ENCODE peak calls at places on chromosome 14, in six cellular contexts. One of them, this sample, is unnamed.

GRCh38 chr14:68967459-68967940 is 11.6 kb downstream of the ACTN1 start:
- DNase-seq in GM04504: no peak
- DNase-seq in astrocyte of the cerebellum: no peak
- DNase-seq in lower lobe of right lung: no peak
- DNase-seq in DMS53: no peak
- DNase-seq in stimulated activated CD4-positive, alpha-beta T cell treated with anti-CD3 and anti-CD28 coated beads, Interleukin-1b, Interleukin-23, amount 100 ng/mL, for 24 hours: no peak
- DNase-seq in this sample: no peak

GRCh38 chr14:42079911-42080310 is 473.2 kb downstream of the LRFN5 start:
- DNase-seq in GM04504: no peak
- DNase-seq in astrocyte of the cerebellum: no peak
- DNase-seq in lower lobe of right lung: no peak
- DNase-seq in DMS53: no peak
- DNase-seq in stimulated activated CD4-positive, alpha-beta T cell treated with anti-CD3 and anti-CD28 coated beads, Interleukin-1b, Interleukin-23, amount 100 ng/mL, for 24 hours: no peak
- DNase-seq in this sample: no peak

GRCh38 chr14:63178912-63179311 is 25.3 kb upstream of the RHOJ start:
- DNase-seq in GM04504: no peak
- DNase-seq in astrocyte of the cerebellum: peak
- DNase-seq in lower lobe of right lung: no peak
- DNase-seq in DMS53: no peak
- DNase-seq in stimulated activated CD4-positive, alpha-beta T cell treated with anti-CD3 and anti-CD28 coated beads, Interleukin-1b, Interleukin-23, amount 100 ng/mL, for 24 hours: no peak
- DNase-seq in this sample: no peak

GRCh38 chr14:103540816-103541493 is 12.0 kb downstream of the TRMT61A start:
- DNase-seq in GM04504: no peak
- DNase-seq in astrocyte of the cerebellum: no peak
- DNase-seq in lower lobe of right lung: peak
- DNase-seq in DMS53: no peak
- DNase-seq in stimulated activated CD4-positive, alpha-beta T cell treated with anti-CD3 and anti-CD28 coated beads, Interleukin-1b, Interleukin-23, amount 100 ng/mL, for 24 hours: no peak
- DNase-seq in this sample: peak

GRCh38 chr14:92959761-92960680 is 37.1 kb downstream of the CHGA start:
- DNase-seq in GM04504: no peak
- DNase-seq in astrocyte of the cerebellum: no peak
- DNase-seq in lower lobe of right lung: no peak
- DNase-seq in DMS53: no peak
- DNase-seq in stimulated activated CD4-positive, alpha-beta T cell treated with anti-CD3 and anti-CD28 coated beads, Interleukin-1b, Interleukin-23, amount 100 ng/mL, for 24 hours: no peak
- DNase-seq in this sample: peak

GRCh38 chr14:45091696-45092095 is 7.8 kb downstream of the PRPF39 start:
- DNase-seq in GM04504: no peak
- DNase-seq in astrocyte of the cerebellum: no peak
- DNase-seq in lower lobe of right lung: no peak
- DNase-seq in DMS53: no peak
- DNase-seq in stimulated activated CD4-positive, alpha-beta T cell treated with anti-CD3 and anti-CD28 coated beads, Interleukin-1b, Interleukin-23, amount 100 ng/mL, for 24 hours: no peak
- DNase-seq in this sample: no peak

GRCh38 chr14:55851301-55851700 is 266.9 kb upstream of the PELI2 start:
- DNase-seq in GM04504: no peak
- DNase-seq in astrocyte of the cerebellum: no peak
- DNase-seq in lower lobe of right lung: no peak
- DNase-seq in DMS53: no peak
- DNase-seq in stimulated activated CD4-positive, alpha-beta T cell treated with anti-CD3 and anti-CD28 coated beads, Interleukin-1b, Interleukin-23, amount 100 ng/mL, for 24 hours: no peak
- DNase-seq in this sample: no peak

GRCh38 chr14:80211143-80212024 is at the start of gene DIO2:
- DNase-seq in GM04504: peak
- DNase-seq in astrocyte of the cerebellum: no peak
- DNase-seq in lower lobe of right lung: no peak
- DNase-seq in DMS53: peak
- DNase-seq in stimulated activated CD4-positive, alpha-beta T cell treated with anti-CD3 and anti-CD28 coated beads, Interleukin-1b, Interleukin-23, amount 100 ng/mL, for 24 hours: no peak
- DNase-seq in this sample: peak

GRCh38 chr14:101812071-101812470 is 50.6 kb downstream of the PPP2R5C start:
- DNase-seq in GM04504: no peak
- DNase-seq in astrocyte of the cerebellum: no peak
- DNase-seq in lower lobe of right lung: no peak
- DNase-seq in DMS53: no peak
- DNase-seq in stimulated activated CD4-positive, alpha-beta T cell treated with anti-CD3 and anti-CD28 coated beads, Interleukin-1b, Interleukin-23, amount 100 ng/mL, for 24 hours: no peak
- DNase-seq in this sample: no peak

GRCh38 chr14:91876492-91876891 is 9.2 kb upstream of the TC2N start:
- DNase-seq in GM04504: no peak
- DNase-seq in astrocyte of the cerebellum: no peak
- DNase-seq in lower lobe of right lung: no peak
- DNase-seq in DMS53: no peak
- DNase-seq in stimulated activated CD4-positive, alpha-beta T cell treated with anti-CD3 and anti-CD28 coated beads, Interleukin-1b, Interleukin-23, amount 100 ng/mL, for 24 hours: no peak
- DNase-seq in this sample: peak

GRCh38 chr14:70594461-70594860 is 6.0 kb downstream of the MED6 start:
- DNase-seq in GM04504: no peak
- DNase-seq in astrocyte of the cerebellum: no peak
- DNase-seq in lower lobe of right lung: no peak
- DNase-seq in DMS53: no peak
- DNase-seq in stimulated activated CD4-positive, alpha-beta T cell treated with anti-CD3 and anti-CD28 coated beads, Interleukin-1b, Interleukin-23, amount 100 ng/mL, for 24 hours: no peak
- DNase-seq in this sample: no peak

GRCh38 chr14:105853907-105854599 is 327.7 kb downstream of the TMEM121 start:
- DNase-seq in GM04504: no peak
- DNase-seq in astrocyte of the cerebellum: no peak
- DNase-seq in lower lobe of right lung: peak
- DNase-seq in DMS53: no peak
- DNase-seq in stimulated activated CD4-positive, alpha-beta T cell treated with anti-CD3 and anti-CD28 coated beads, Interleukin-1b, Interleukin-23, amount 100 ng/mL, for 24 hours: no peak
- DNase-seq in this sample: no peak

GRCh38 chr14:50530358-50530757 is 2.0 kb downstream of the MAP4K5 start:
- DNase-seq in GM04504: no peak
- DNase-seq in astrocyte of the cerebellum: no peak
- DNase-seq in lower lobe of right lung: no peak
- DNase-seq in DMS53: no peak
- DNase-seq in stimulated activated CD4-positive, alpha-beta T cell treated with anti-CD3 and anti-CD28 coated beads, Interleukin-1b, Interleukin-23, amount 100 ng/mL, for 24 hours: no peak
- DNase-seq in this sample: no peak

GRCh38 chr14:74265312-74265965 is 26.2 kb downstream of the VSX2 start:
- DNase-seq in GM04504: no peak
- DNase-seq in astrocyte of the cerebellum: no peak
- DNase-seq in lower lobe of right lung: no peak
- DNase-seq in DMS53: no peak
- DNase-seq in stimulated activated CD4-positive, alpha-beta T cell treated with anti-CD3 and anti-CD28 coated beads, Interleukin-1b, Interleukin-23, amount 100 ng/mL, for 24 hours: no peak
- DNase-seq in this sample: no peak

GRCh38 chr14:83101855-83102254 is 1568.2 kb upstream of the SEL1L start:
- DNase-seq in GM04504: no peak
- DNase-seq in astrocyte of the cerebellum: no peak
- DNase-seq in lower lobe of right lung: no peak
- DNase-seq in DMS53: no peak
- DNase-seq in stimulated activated CD4-positive, alpha-beta T cell treated with anti-CD3 and anti-CD28 coated beads, Interleukin-1b, Interleukin-23, amount 100 ng/mL, for 24 hours: no peak
- DNase-seq in this sample: no peak

GRCh38 chr14:25411933-25412757 is 362.2 kb upstream of the STXBP6 start:
- DNase-seq in GM04504: no peak
- DNase-seq in astrocyte of the cerebellum: no peak
- DNase-seq in lower lobe of right lung: no peak
- DNase-seq in DMS53: peak
- DNase-seq in stimulated activated CD4-positive, alpha-beta T cell treated with anti-CD3 and anti-CD28 coated beads, Interleukin-1b, Interleukin-23, amount 100 ng/mL, for 24 hours: no peak
- DNase-seq in this sample: no peak

GRCh38 chr14:78987006-78987405 is 816.8 kb downstream of the NRXN3 start:
- DNase-seq in GM04504: no peak
- DNase-seq in astrocyte of the cerebellum: peak
- DNase-seq in lower lobe of right lung: no peak
- DNase-seq in DMS53: no peak
- DNase-seq in stimulated activated CD4-positive, alpha-beta T cell treated with anti-CD3 and anti-CD28 coated beads, Interleukin-1b, Interleukin-23, amount 100 ng/mL, for 24 hours: no peak
- DNase-seq in this sample: no peak